ENCODE peak calls at places on chromosome 9, in six cellular contexts. W is A549, L is HepG2, B is K562, Q is endothelial cell of umbilical vein, O is GM12878. D is an unnamed sample.
A peak's percentile ranks its signal among the peaks of the same experiment; 100 is the strongest.

GRCh38 chr9:98117984-98118639 is 910 bp downstream of the TRIM14 start:
- DNase-seq in W (peak; percentile 65), L (peak; percentile 82), B (peak; percentile 86), Q (no peak), O (no peak), D (peak; percentile 83)

GRCh38 chr9:98231770-98232478 is 23.5 kb downstream of the TBC1D2 start:
- DNase-seq in W (no peak), L (no peak), B (no peak), Q (no peak), O (no peak), D (peak; percentile 31)

GRCh38 chr9:13351768-13352386 is 72.4 kb upstream of the MPDZ start:
- DNase-seq in W (peak; percentile 14), L (peak; percentile 23), B (peak; percentile 12), Q (peak; percentile 74), O (no peak), D (peak; percentile 63)

GRCh38 chr9:72996106-72996505 is 43.3 kb upstream of the ALDH1A1 start:
- DNase-seq in W (peak; percentile 28), L (no peak), B (no peak), Q (peak; percentile 82), O (no peak), D (no peak)

GRCh38 chr9:134889386-134890214 is 9.0 kb downstream of the FCN2 start:
- DNase-seq in W (no peak), L (no peak), B (no peak), Q (no peak), O (no peak), D (peak; percentile 94)

GRCh38 chr9:108956098-108956533 is 21.9 kb downstream of the ABITRAM start:
- DNase-seq in W (no peak), L (no peak), B (no peak), Q (no peak), O (no peak), D (no peak)

GRCh38 chr9:80285325-80285724 is 713.6 kb downstream of the TLE4 start:
- DNase-seq in W (no peak), L (no peak), B (no peak), Q (no peak), O (no peak), D (peak; percentile 6)

GRCh38 chr9:123267481-123268239 is 726 bp downstream of the STRBP start:
- DNase-seq in W (no peak), L (no peak), B (peak; percentile 28), Q (no peak), O (no peak), D (peak; percentile 32)

GRCh38 chr9:98552306-98552705 is 156.4 kb downstream of the GABBR2 start:
- DNase-seq in W (no peak), L (no peak), B (no peak), Q (peak; percentile 26), O (no peak), D (no peak)

GRCh38 chr9:99858087-99858486 is 36.4 kb downstream of the NR4A3 start:
- DNase-seq in W (no peak), L (no peak), B (no peak), Q (no peak), O (no peak), D (no peak)

GRCh38 chr9:4010309-4010708 is 289.6 kb downstream of the GLIS3 start:
- DNase-seq in W (no peak), L (no peak), B (no peak), Q (no peak), O (no peak), D (no peak)

GRCh38 chr9:98838155-98838904 is 30.9 kb downstream of the GALNT12 start:
- DNase-seq in W (no peak), L (no peak), B (no peak), Q (no peak), O (no peak), D (no peak)

GRCh38 chr9:93663877-93664548 is 87.6 kb downstream of the PHF2 start:
- DNase-seq in W (no peak), L (no peak), B (no peak), Q (no peak), O (no peak), D (no peak)

GRCh38 chr9:17486401-17486800 is 92.5 kb upstream of the SH3GL2 start:
- DNase-seq in W (no peak), L (no peak), B (no peak), Q (no peak), O (no peak), D (no peak)

GRCh38 chr9:135888126-135888765 is 19.1 kb downstream of the CAMSAP1 start:
- DNase-seq in W (no peak), L (no peak), B (no peak), Q (no peak), O (no peak), D (no peak)

GRCh38 chr9:17349816-17350215 is 215.0 kb downstream of the CNTLN start:
- DNase-seq in W (no peak), L (no peak), B (no peak), Q (no peak), O (no peak), D (no peak)

GRCh38 chr9:136204838-136205706 is at the start of gene LHX3:
- DNase-seq in W (no peak), L (no peak), B (no peak), Q (peak; percentile 9), O (no peak), D (no peak)

GRCh38 chr9:124852829-124853531 is at the start of gene WDR38:
- DNase-seq in W (peak; percentile 98), L (peak; percentile 77), B (peak; percentile 92), Q (peak; percentile 65), O (no peak), D (peak; percentile 82)

GRCh38 chr9:133427658-133428348 is 5.6 kb downstream of the ADAMTS13 start:
- DNase-seq in W (no peak), L (peak; percentile 62), B (no peak), Q (no peak), O (no peak), D (no peak)

GRCh38 chr9:132997591-132997990 is 19.1 kb downstream of the GFI1B start:
- DNase-seq in W (no peak), L (peak; percentile 93), B (no peak), Q (no peak), O (no peak), D (no peak)

GRCh38 chr9:86942352-86943222 is 4.7 kb downstream of the GAS1 start:
- DNase-seq in W (no peak), L (no peak), B (no peak), Q (no peak), O (no peak), D (no peak)

GRCh38 chr9:101394687-101395086 is 3.7 kb downstream of the MRPL50 start:
- DNase-seq in W (no peak), L (no peak), B (no peak), Q (no peak), O (no peak), D (no peak)

GRCh38 chr9:135251996-135252760 is 164.7 kb downstream of the OLFM1 start:
- DNase-seq in W (no peak), L (no peak), B (no peak), Q (no peak), O (no peak), D (no peak)

GRCh38 chr9:99294850-99295461 is 72.9 kb downstream of the SEC61B start:
- DNase-seq in W (peak; percentile 13), L (peak; percentile 1), B (peak; percentile 46), Q (no peak), O (no peak), D (peak; percentile 6)

GRCh38 chr9:93594041-93594756 is 17.8 kb downstream of the PHF2 start:
- DNase-seq in W (no peak), L (no peak), B (peak; percentile 77), Q (no peak), O (no peak), D (no peak)

GRCh38 chr9:29966247-29966646 is 2393.0 kb upstream of the C9orf72 start:
- DNase-seq in W (no peak), L (no peak), B (no peak), Q (no peak), O (no peak), D (no peak)
- TF ChIP-seq MYC in W (no peak), L (no peak), B (no peak), Q (no peak), O (no peak), D (no peak)

DNA sequence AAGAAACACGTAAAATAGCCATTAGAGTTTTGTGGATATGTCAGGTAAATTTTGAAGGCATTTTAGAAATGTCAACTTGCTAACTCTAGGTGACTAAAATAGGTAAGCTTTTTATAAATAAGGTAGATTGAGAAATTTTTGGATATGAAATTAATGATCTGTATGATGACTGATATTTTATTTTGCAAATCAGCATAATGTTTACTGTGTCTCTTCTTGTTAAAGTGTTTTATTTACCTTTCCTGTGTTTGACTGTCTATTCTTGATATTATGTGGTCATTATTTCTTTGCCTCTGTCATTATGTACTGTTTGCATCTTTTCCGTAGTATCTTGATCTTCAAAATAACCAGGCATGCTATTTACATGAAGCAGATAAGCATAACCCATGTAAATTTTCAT is 58.4 kb downstream of the ZCCHC7 start:
- DNase-seq in W (no peak), L (no peak), B (no peak), Q (no peak), O (no peak), D (no peak)
- H3K4me3 ChIP-seq in W (no peak overlapping the region), L (no peak overlapping the region), B (no peak overlapping the region), Q (no peak overlapping the region), O (no peak overlapping the region), D (no peak overlapping the region)

GRCh38 chr9:69931340-69931739 is 110.7 kb downstream of the CFAP95 start:
- DNase-seq in W (no peak), L (peak; percentile 9), B (no peak), Q (peak; percentile 48), O (no peak), D (peak; percentile 0)
- TF ChIP-seq MYC in W (no peak), L (no peak), B (no peak), Q (no peak), O (no peak), D (no peak)

GRCh38 chr9:68844196-68844595 is 139.2 kb downstream of the PIP5K1B start:
- DNase-seq in W (no peak), L (no peak), B (no peak), Q (no peak), O (no peak), D (peak; percentile 41)
- H3K4me3 ChIP-seq in W (no peak overlapping the region), L (no peak overlapping the region), B (no peak overlapping the region), Q (no peak overlapping the region), O (no peak overlapping the region), D (no peak overlapping the region)

DNA sequence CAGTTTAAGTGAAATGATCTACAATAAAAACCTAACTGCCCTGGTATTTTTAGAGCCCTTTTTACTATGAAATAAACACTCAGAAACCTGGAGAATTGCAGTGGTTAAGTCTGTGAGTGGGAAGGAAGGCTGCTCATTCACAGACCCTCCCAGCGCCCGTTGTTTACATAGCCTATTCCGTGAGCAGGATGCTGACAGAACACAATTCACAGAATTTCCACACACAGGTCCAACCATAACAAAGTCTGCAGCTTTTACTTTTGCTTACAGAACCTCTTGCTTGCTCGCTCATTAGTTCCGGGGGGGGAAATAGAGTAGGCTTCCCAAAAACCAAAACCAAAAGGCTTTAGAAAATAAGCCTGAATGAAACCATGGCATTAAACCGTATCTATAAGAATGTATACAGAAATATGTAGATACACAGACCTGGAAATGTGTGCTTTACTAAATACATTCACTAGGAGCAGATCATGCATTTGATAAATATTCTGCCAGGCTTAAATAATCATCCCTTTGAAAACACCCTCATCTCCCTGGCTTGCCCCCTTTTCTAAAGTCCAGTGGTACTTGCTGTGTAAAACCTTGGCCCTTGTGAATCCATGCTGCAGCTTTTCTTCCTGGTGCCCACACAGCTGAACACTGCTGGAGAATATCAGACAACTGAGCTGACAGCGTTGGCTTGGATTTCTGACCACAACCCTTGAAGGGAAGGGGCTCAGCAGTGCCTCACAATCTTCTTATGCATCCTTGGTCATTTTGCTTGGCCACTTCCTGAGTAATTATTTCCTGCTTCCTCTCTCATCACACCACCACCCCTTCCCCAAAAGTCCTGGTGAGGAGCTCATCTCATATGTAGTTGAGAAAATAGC is 128.0 kb downstream of the FANCC start:
- DNase-seq in W (no peak), L (peak; percentile 35), B (no peak), Q (peak; percentile 95), O (no peak), D (peak; percentile 44)
- TF ChIP-seq MYC in W (no peak), L (no peak), B (no peak), Q (no peak), O (no peak), D (no peak)